ENCODE peak calls at places on chromosome 5, in six cellular contexts. X, A, H, Y, M and Z are unnamed samples.

GRCh38 chr5:171842006-171842776 is 56.6 kb downstream of the SMIM23 start:
- DNase-seq in X (no peak), A (no peak), H (no peak), Y (no peak), M (peak; percentile 12), Z (no peak)

GRCh38 chr5:94360382-94360781 is 258.0 kb downstream of the KIAA0825 start:
- DNase-seq in X (no peak), A (no peak), H (no peak), Y (no peak), M (no peak), Z (no peak)

GRCh38 chr5:89968870-89969472 is 440.6 kb downstream of the CETN3 start:
- DNase-seq in X (no peak), A (peak; percentile 16), H (no peak), Y (peak; percentile 82), M (peak; percentile 75), Z (no peak)

GRCh38 chr5:132829742-132830435 is 558 bp downstream of the SHROOM1 start:
- DNase-seq in X (peak; percentile 91), A (peak; percentile 64), H (peak; percentile 65), Y (peak; percentile 67), M (peak; percentile 49), Z (peak; percentile 44)

GRCh38 chr5:61280205-61280604 is 51.9 kb upstream of the ZSWIM6 start:
- DNase-seq in X (no peak), A (peak; percentile 80), H (no peak), Y (peak; percentile 77), M (peak; percentile 88), Z (peak; percentile 84)

GRCh38 chr5:106699198-106699597 is 971.5 kb downstream of the EFNA5 start:
- DNase-seq in X (no peak), A (no peak), H (no peak), Y (no peak), M (no peak), Z (no peak)

GRCh38 chr5:16593630-16594029 is 23.2 kb downstream of the RETREG1 start:
- DNase-seq in X (peak; percentile 21), A (peak; percentile 6), H (no peak), Y (no peak), M (peak; percentile 38), Z (no peak)

GRCh38 chr5:126970517-126971017 is 59.8 kb downstream of the MARCHF3 start:
- DNase-seq in X (no peak), A (peak; percentile 86), H (no peak), Y (peak; percentile 77), M (peak; percentile 82), Z (no peak)

GRCh38 chr5:25028994-25029393 is 384.2 kb upstream of the CDH10 start:
- DNase-seq in X (no peak), A (no peak), H (no peak), Y (no peak), M (no peak), Z (peak; percentile 9)

GRCh38 chr5:14086261-14086660 is 56.9 kb upstream of the TRIO start:
- DNase-seq in X (no peak), A (no peak), H (no peak), Y (peak; percentile 39), M (peak; percentile 65), Z (no peak)

GRCh38 chr5:124059200-124059599 is 547.2 kb downstream of the CSNK1G3 start:
- DNase-seq in X (no peak), A (no peak), H (no peak), Y (no peak), M (peak; percentile 49), Z (no peak)

GRCh38 chr5:169707714-169708113 is 70.6 kb downstream of the DOCK2 start:
- DNase-seq in X (no peak), A (no peak), H (no peak), Y (no peak), M (no peak), Z (no peak)

GRCh38 chr5:114206640-114207039 is 155.2 kb upstream of the KCNN2 start:
- DNase-seq in X (no peak), A (no peak), H (no peak), Y (no peak), M (no peak), Z (no peak)

GRCh38 chr5:66440202-66440680 is 156.0 kb upstream of the MAST4 start:
- DNase-seq in X (no peak), A (no peak), H (no peak), Y (peak; percentile 99), M (peak; percentile 79), Z (no peak)

GRCh38 chr5:178674334-178674733 is 47.5 kb upstream of the CLK4 start:
- DNase-seq in X (no peak), A (no peak), H (no peak), Y (peak; percentile 25), M (no peak), Z (no peak)

GRCh38 chr5:139190125-139190524 is 8.0 kb downstream of the SIL1 start:
- DNase-seq in X (no peak), A (peak; percentile 70), H (no peak), Y (peak; percentile 94), M (peak; percentile 77), Z (no peak)

GRCh38 chr5:159187674-159188164 is 21.6 kb downstream of the RNF145 start:
- DNase-seq in X (no peak), A (no peak), H (no peak), Y (no peak), M (no peak), Z (no peak)

GRCh38 chr5:77637170-77638074 is 1.1 kb downstream of the OTP start:
- DNase-seq in X (no peak), A (no peak), H (no peak), Y (no peak), M (no peak), Z (no peak)

GRCh38 chr5:111241696-111242095 is 17.5 kb downstream of the CAMK4 start:
- DNase-seq in X (no peak), A (no peak), H (no peak), Y (no peak), M (no peak), Z (no peak)

GRCh38 chr5:61669531-61669930 is 337.5 kb downstream of the ZSWIM6 start:
- DNase-seq in X (no peak), A (no peak), H (no peak), Y (no peak), M (no peak), Z (no peak)

GRCh38 chr5:132456553-132457361 is 33.8 kb downstream of the IRF1 start:
- DNase-seq in X (no peak), A (no peak), H (peak; percentile 82), Y (peak; percentile 79), M (peak; percentile 35), Z (no peak)

GRCh38 chr5:59709346-59709821 is 184.1 kb downstream of the PDE4D start:
- DNase-seq in X (no peak), A (no peak), H (no peak), Y (no peak), M (no peak), Z (no peak)

GRCh38 chr5:106959447-106959846 is 711.3 kb downstream of the EFNA5 start:
- DNase-seq in X (no peak), A (no peak), H (no peak), Y (no peak), M (no peak), Z (no peak)

GRCh38 chr5:9408964-9409363 is 136.9 kb downstream of the SEMA5A start:
- DNase-seq in X (no peak), A (no peak), H (no peak), Y (no peak), M (no peak), Z (no peak)

GRCh38 chr5:68010740-68011139 is 204.8 kb upstream of the PIK3R1 start:
- DNase-seq in X (no peak), A (no peak), H (no peak), Y (no peak), M (no peak), Z (no peak)

GRCh38 chr5:59810041-59810440 is 83.5 kb downstream of the PDE4D start:
- DNase-seq in X (peak; percentile 89), A (peak; percentile 61), H (peak; percentile 43), Y (peak; percentile 85), M (peak; percentile 73), Z (peak; percentile 18)

GRCh38 chr5:115655994-115656393 is 30.2 kb upstream of the TMED7 start:
- DNase-seq in X (no peak), A (no peak), H (no peak), Y (no peak), M (no peak), Z (no peak)

GRCh38 chr5:52560366-52560765 is 227.3 kb upstream of the ITGA1 start:
- DNase-seq in X (no peak), A (no peak), H (peak; percentile 10), Y (peak; percentile 6), M (peak; percentile 12), Z (peak; percentile 58)

GRCh38 chr5:52692039-52692438 is 95.7 kb upstream of the ITGA1 start:
- DNase-seq in X (no peak), A (peak; percentile 45), H (no peak), Y (peak; percentile 27), M (peak; percentile 46), Z (no peak)

GRCh38 chr5:154103223-154103622 is 64.5 kb downstream of the MFAP3 start:
- DNase-seq in X (no peak), A (no peak), H (no peak), Y (no peak), M (no peak), Z (peak; percentile 82)

GRCh38 chr5:149063017-149063687 is at the start of gene SH3TC2:
- DNase-seq in X (no peak), A (peak; percentile 81), H (no peak), Y (peak; percentile 68), M (no peak), Z (no peak)

GRCh38 chr5:36058776-36059175 is 7.9 kb downstream of the UGT3A2 start:
- DNase-seq in X (no peak), A (no peak), H (no peak), Y (no peak), M (no peak), Z (no peak)

GRCh38 chr5:45399041-45399440 is 297.1 kb downstream of the HCN1 start:
- DNase-seq in X (no peak), A (no peak), H (no peak), Y (no peak), M (peak; percentile 32), Z (peak; percentile 45)

GRCh38 chr5:139659673-139660072 is 11.5 kb downstream of the CXXC5 start:
- DNase-seq in X (peak; percentile 94), A (no peak), H (no peak), Y (no peak), M (no peak), Z (peak; percentile 27)

GRCh38 chr5:37121027-37121426 is 128.1 kb downstream of the CPLANE1 start:
- DNase-seq in X (no peak), A (no peak), H (no peak), Y (no peak), M (no peak), Z (no peak)

GRCh38 chr5:56108212-56108611 is 113.4 kb upstream of the IL6ST start:
- DNase-seq in X (no peak), A (no peak), H (no peak), Y (no peak), M (no peak), Z (no peak)

GRCh38 chr5:170095687-170096086 is 10.0 kb upstream of the FOXI1 start:
- DNase-seq in X (no peak), A (peak; percentile 14), H (no peak), Y (no peak), M (no peak), Z (no peak)

GRCh38 chr5:171493646-171494393 is 74.4 kb downstream of the FGF18 start:
- DNase-seq in X (no peak), A (no peak), H (no peak), Y (no peak), M (no peak), Z (peak; percentile 12)

GRCh38 chr5:141359790-141360426 is at the start of gene PCDHGB2:
- DNase-seq in X (no peak), A (peak; percentile 36), H (peak; percentile 19), Y (peak; percentile 66), M (peak; percentile 63), Z (peak; percentile 15)